ENCODE peak calls at places on chromosomes 13 and 19, in ten cellular contexts. One of them, this sample, is unnamed.

GRCh38 chr19:46372901-46373572 is 26.1 kb downstream of the PPP5C start:
- DNase-seq in lower leg skin: no peak
- DNase-seq in NCI-H187 treated with DMSO at 0.1 percent for 48 hours: no peak
- DNase-seq in progenitor cell of endocrine pancreas: no peak
- DNase-seq in uterus: no peak
- DNase-seq in stimulated activated naive CD8-positive, alpha-beta T cell treated with anti-CD3 and anti-CD28 coated beads, Interleukin-15, Interleukin-2, amounts not matched to agents 100 U/mL and 50 U/mL, for 24 hours: no peak
- DNase-seq in HFFc6: no peak
- DNase-seq in CD8-positive, alpha-beta T cell: no peak
- DNase-seq in RWPE1: peak
- DNase-seq in CMK: no peak
- DNase-seq in this sample: peak

GRCh38 chr19:2289714-2290435 is 7.9 kb upstream of the PEAK3 start:
- DNase-seq in uterus: no peak
- DNase-seq in stimulated activated naive CD8-positive, alpha-beta T cell treated with anti-CD3 and anti-CD28 coated beads, Interleukin-15, Interleukin-2, amounts not matched to agents 100 U/mL and 50 U/mL, for 24 hours: peak
- DNase-seq in progenitor cell of endocrine pancreas: no peak
- DNase-seq in RWPE1: no peak
- DNase-seq in HFFc6: no peak
- DNase-seq in lower leg skin: no peak
- DNase-seq in CD8-positive, alpha-beta T cell: no peak
- DNase-seq in CMK: peak
- DNase-seq in NCI-H187 treated with DMSO at 0.1 percent for 48 hours: no peak
- DNase-seq in this sample: no peak

GRCh38 chr13:109113427-109113826 is 484.0 kb downstream of the MYO16 start:
- DNase-seq in uterus: no peak
- DNase-seq in progenitor cell of endocrine pancreas: no peak
- DNase-seq in NCI-H187 treated with DMSO at 0.1 percent for 48 hours: no peak
- DNase-seq in CD8-positive, alpha-beta T cell: no peak
- DNase-seq in CMK: no peak
- DNase-seq in stimulated activated naive CD8-positive, alpha-beta T cell treated with anti-CD3 and anti-CD28 coated beads, Interleukin-15, Interleukin-2, amounts not matched to agents 100 U/mL and 50 U/mL, for 24 hours: no peak
- DNase-seq in RWPE1: no peak
- DNase-seq in HFFc6: no peak
- DNase-seq in lower leg skin: no peak
- DNase-seq in this sample: no peak

GRCh38 chr13:32938907-32939306 is 77.3 kb upstream of the KL start:
- DNase-seq in RWPE1: peak
- DNase-seq in CD8-positive, alpha-beta T cell: no peak
- DNase-seq in progenitor cell of endocrine pancreas: no peak
- DNase-seq in uterus: no peak
- DNase-seq in NCI-H187 treated with DMSO at 0.1 percent for 48 hours: no peak
- DNase-seq in HFFc6: peak
- DNase-seq in CMK: no peak
- DNase-seq in stimulated activated naive CD8-positive, alpha-beta T cell treated with anti-CD3 and anti-CD28 coated beads, Interleukin-15, Interleukin-2, amounts not matched to agents 100 U/mL and 50 U/mL, for 24 hours: no peak
- DNase-seq in lower leg skin: no peak
- DNase-seq in this sample: no peak

GRCh38 chr13:78323848-78324247 is 279.5 kb downstream of the POU4F1 start:
- DNase-seq in RWPE1: peak
- DNase-seq in stimulated activated naive CD8-positive, alpha-beta T cell treated with anti-CD3 and anti-CD28 coated beads, Interleukin-15, Interleukin-2, amounts not matched to agents 100 U/mL and 50 U/mL, for 24 hours: no peak
- DNase-seq in CMK: no peak
- DNase-seq in lower leg skin: no peak
- DNase-seq in uterus: no peak
- DNase-seq in HFFc6: no peak
- DNase-seq in NCI-H187 treated with DMSO at 0.1 percent for 48 hours: no peak
- DNase-seq in CD8-positive, alpha-beta T cell: no peak
- DNase-seq in progenitor cell of endocrine pancreas: no peak
- DNase-seq in this sample: no peak

GRCh38 chr19:53531457-53531856 is 6.5 kb upstream of the ZNF331 start:
- DNase-seq in stimulated activated naive CD8-positive, alpha-beta T cell treated with anti-CD3 and anti-CD28 coated beads, Interleukin-15, Interleukin-2, amounts not matched to agents 100 U/mL and 50 U/mL, for 24 hours: no peak
- DNase-seq in NCI-H187 treated with DMSO at 0.1 percent for 48 hours: no peak
- DNase-seq in CMK: no peak
- DNase-seq in lower leg skin: no peak
- DNase-seq in RWPE1: no peak
- DNase-seq in HFFc6: no peak
- DNase-seq in uterus: no peak
- DNase-seq in progenitor cell of endocrine pancreas: no peak
- DNase-seq in CD8-positive, alpha-beta T cell: no peak
- DNase-seq in this sample: no peak

GRCh38 chr19:38351865-38352395 is 16.3 kb downstream of the CATSPERG start:
- DNase-seq in progenitor cell of endocrine pancreas: no peak
- DNase-seq in lower leg skin: no peak
- DNase-seq in HFFc6: no peak
- DNase-seq in stimulated activated naive CD8-positive, alpha-beta T cell treated with anti-CD3 and anti-CD28 coated beads, Interleukin-15, Interleukin-2, amounts not matched to agents 100 U/mL and 50 U/mL, for 24 hours: no peak
- DNase-seq in CD8-positive, alpha-beta T cell: no peak
- DNase-seq in RWPE1: no peak
- DNase-seq in NCI-H187 treated with DMSO at 0.1 percent for 48 hours: no peak
- DNase-seq in uterus: no peak
- DNase-seq in CMK: no peak
- DNase-seq in this sample: no peak

GRCh38 chr13:78978381-78978998 is 319.5 kb upstream of the OBI1 start:
- DNase-seq in RWPE1: peak
- DNase-seq in NCI-H187 treated with DMSO at 0.1 percent for 48 hours: peak
- DNase-seq in CD8-positive, alpha-beta T cell: no peak
- DNase-seq in lower leg skin: peak
- DNase-seq in stimulated activated naive CD8-positive, alpha-beta T cell treated with anti-CD3 and anti-CD28 coated beads, Interleukin-15, Interleukin-2, amounts not matched to agents 100 U/mL and 50 U/mL, for 24 hours: peak
- DNase-seq in CMK: peak
- DNase-seq in progenitor cell of endocrine pancreas: no peak
- DNase-seq in HFFc6: peak
- DNase-seq in uterus: peak
- DNase-seq in this sample: peak

GRCh38 chr19:48737360-48737998 is 2.9 kb downstream of the RASIP1 start:
- DNase-seq in NCI-H187 treated with DMSO at 0.1 percent for 48 hours: no peak
- DNase-seq in RWPE1: no peak
- DNase-seq in uterus: no peak
- DNase-seq in lower leg skin: no peak
- DNase-seq in CMK: no peak
- DNase-seq in stimulated activated naive CD8-positive, alpha-beta T cell treated with anti-CD3 and anti-CD28 coated beads, Interleukin-15, Interleukin-2, amounts not matched to agents 100 U/mL and 50 U/mL, for 24 hours: no peak
- DNase-seq in HFFc6: no peak
- DNase-seq in CD8-positive, alpha-beta T cell: no peak
- DNase-seq in progenitor cell of endocrine pancreas: no peak
- DNase-seq in this sample: no peak

GRCh38 chr13:112622375-112622774 is 34.4 kb upstream of the TUBGCP3 start:
- DNase-seq in HFFc6: no peak
- DNase-seq in NCI-H187 treated with DMSO at 0.1 percent for 48 hours: no peak
- DNase-seq in lower leg skin: no peak
- DNase-seq in RWPE1: no peak
- DNase-seq in uterus: no peak
- DNase-seq in CD8-positive, alpha-beta T cell: no peak
- DNase-seq in CMK: no peak
- DNase-seq in progenitor cell of endocrine pancreas: no peak
- DNase-seq in stimulated activated naive CD8-positive, alpha-beta T cell treated with anti-CD3 and anti-CD28 coated beads, Interleukin-15, Interleukin-2, amounts not matched to agents 100 U/mL and 50 U/mL, for 24 hours: no peak
- DNase-seq in this sample: peak

GRCh38 chr13:35769812-35770211 is 293.3 kb upstream of the MAB21L1 start:
- DNase-seq in NCI-H187 treated with DMSO at 0.1 percent for 48 hours: no peak
- DNase-seq in CD8-positive, alpha-beta T cell: no peak
- DNase-seq in CMK: no peak
- DNase-seq in uterus: no peak
- DNase-seq in HFFc6: no peak
- DNase-seq in RWPE1: no peak
- DNase-seq in stimulated activated naive CD8-positive, alpha-beta T cell treated with anti-CD3 and anti-CD28 coated beads, Interleukin-15, Interleukin-2, amounts not matched to agents 100 U/mL and 50 U/mL, for 24 hours: no peak
- DNase-seq in lower leg skin: no peak
- DNase-seq in progenitor cell of endocrine pancreas: no peak
- DNase-seq in this sample: no peak

GRCh38 chr13:28530729-28531194 is 35.8 kb upstream of the FLT1 start:
- DNase-seq in RWPE1: no peak
- DNase-seq in stimulated activated naive CD8-positive, alpha-beta T cell treated with anti-CD3 and anti-CD28 coated beads, Interleukin-15, Interleukin-2, amounts not matched to agents 100 U/mL and 50 U/mL, for 24 hours: no peak
- DNase-seq in CMK: no peak
- DNase-seq in lower leg skin: no peak
- DNase-seq in progenitor cell of endocrine pancreas: no peak
- DNase-seq in CD8-positive, alpha-beta T cell: no peak
- DNase-seq in HFFc6: peak
- DNase-seq in NCI-H187 treated with DMSO at 0.1 percent for 48 hours: no peak
- DNase-seq in uterus: no peak
- DNase-seq in this sample: no peak

GRCh38 chr19:19050104-19050503 is 13.7 kb upstream of the SLC25A42 start:
- DNase-seq in stimulated activated naive CD8-positive, alpha-beta T cell treated with anti-CD3 and anti-CD28 coated beads, Interleukin-15, Interleukin-2, amounts not matched to agents 100 U/mL and 50 U/mL, for 24 hours: no peak
- DNase-seq in CMK: no peak
- DNase-seq in RWPE1: no peak
- DNase-seq in progenitor cell of endocrine pancreas: no peak
- DNase-seq in HFFc6: no peak
- DNase-seq in uterus: no peak
- DNase-seq in CD8-positive, alpha-beta T cell: no peak
- DNase-seq in lower leg skin: no peak
- DNase-seq in NCI-H187 treated with DMSO at 0.1 percent for 48 hours: no peak
- DNase-seq in this sample: no peak

GRCh38 chr13:99290890-99291289 is 16.3 kb downstream of the GPR183 start:
- DNase-seq in lower leg skin: no peak
- DNase-seq in CD8-positive, alpha-beta T cell: no peak
- DNase-seq in HFFc6: no peak
- DNase-seq in stimulated activated naive CD8-positive, alpha-beta T cell treated with anti-CD3 and anti-CD28 coated beads, Interleukin-15, Interleukin-2, amounts not matched to agents 100 U/mL and 50 U/mL, for 24 hours: no peak
- DNase-seq in NCI-H187 treated with DMSO at 0.1 percent for 48 hours: no peak
- DNase-seq in RWPE1: no peak
- DNase-seq in progenitor cell of endocrine pancreas: no peak
- DNase-seq in CMK: no peak
- DNase-seq in uterus: no peak
- DNase-seq in this sample: no peak

GRCh38 chr19:8004723-8005513 is 523 bp downstream of the ELAVL1 start:
- DNase-seq in RWPE1: no peak
- DNase-seq in progenitor cell of endocrine pancreas: no peak
- DNase-seq in CD8-positive, alpha-beta T cell: no peak
- DNase-seq in stimulated activated naive CD8-positive, alpha-beta T cell treated with anti-CD3 and anti-CD28 coated beads, Interleukin-15, Interleukin-2, amounts not matched to agents 100 U/mL and 50 U/mL, for 24 hours: peak
- DNase-seq in HFFc6: peak
- DNase-seq in uterus: no peak
- DNase-seq in CMK: no peak
- DNase-seq in lower leg skin: no peak
- DNase-seq in NCI-H187 treated with DMSO at 0.1 percent for 48 hours: no peak
- DNase-seq in this sample: no peak

GRCh38 chr19:12052057-12052570 is 647 bp downstream of the ZNF878 start:
- DNase-seq in lower leg skin: no peak
- DNase-seq in HFFc6: peak
- DNase-seq in RWPE1: peak
- DNase-seq in NCI-H187 treated with DMSO at 0.1 percent for 48 hours: no peak
- DNase-seq in progenitor cell of endocrine pancreas: no peak
- DNase-seq in stimulated activated naive CD8-positive, alpha-beta T cell treated with anti-CD3 and anti-CD28 coated beads, Interleukin-15, Interleukin-2, amounts not matched to agents 100 U/mL and 50 U/mL, for 24 hours: no peak
- DNase-seq in uterus: no peak
- DNase-seq in CMK: no peak
- DNase-seq in CD8-positive, alpha-beta T cell: no peak
- DNase-seq in this sample: no peak

GRCh38 chr13:111534646-111535461 is 214.4 kb downstream of the TEX29 start:
- DNase-seq in uterus: no peak
- DNase-seq in NCI-H187 treated with DMSO at 0.1 percent for 48 hours: no peak
- DNase-seq in stimulated activated naive CD8-positive, alpha-beta T cell treated with anti-CD3 and anti-CD28 coated beads, Interleukin-15, Interleukin-2, amounts not matched to agents 100 U/mL and 50 U/mL, for 24 hours: no peak
- DNase-seq in HFFc6: no peak
- DNase-seq in lower leg skin: no peak
- DNase-seq in CMK: no peak
- DNase-seq in RWPE1: no peak
- DNase-seq in progenitor cell of endocrine pancreas: no peak
- DNase-seq in CD8-positive, alpha-beta T cell: no peak
- DNase-seq in this sample: peak

GRCh38 chr19:33403973-33404304 is 30.4 kb downstream of the CEBPG start:
- DNase-seq in RWPE1: no peak
- DNase-seq in CMK: no peak
- DNase-seq in stimulated activated naive CD8-positive, alpha-beta T cell treated with anti-CD3 and anti-CD28 coated beads, Interleukin-15, Interleukin-2, amounts not matched to agents 100 U/mL and 50 U/mL, for 24 hours: no peak
- DNase-seq in uterus: peak
- DNase-seq in CD8-positive, alpha-beta T cell: no peak
- DNase-seq in progenitor cell of endocrine pancreas: no peak
- DNase-seq in NCI-H187 treated with DMSO at 0.1 percent for 48 hours: no peak
- DNase-seq in HFFc6: no peak
- DNase-seq in lower leg skin: no peak
- DNase-seq in this sample: no peak

GRCh38 chr19:54155694-54156093 is 3.8 kb downstream of the LENG1 start:
- DNase-seq in CD8-positive, alpha-beta T cell: no peak
- DNase-seq in stimulated activated naive CD8-positive, alpha-beta T cell treated with anti-CD3 and anti-CD28 coated beads, Interleukin-15, Interleukin-2, amounts not matched to agents 100 U/mL and 50 U/mL, for 24 hours: no peak
- DNase-seq in HFFc6: no peak
- DNase-seq in RWPE1: no peak
- DNase-seq in lower leg skin: no peak
- DNase-seq in CMK: no peak
- DNase-seq in uterus: no peak
- DNase-seq in NCI-H187 treated with DMSO at 0.1 percent for 48 hours: no peak
- DNase-seq in progenitor cell of endocrine pancreas: no peak
- DNase-seq in this sample: no peak

GRCh38 chr19:488505-489417 is 7.5 kb upstream of the MADCAM1 start:
- DNase-seq in NCI-H187 treated with DMSO at 0.1 percent for 48 hours: peak
- DNase-seq in stimulated activated naive CD8-positive, alpha-beta T cell treated with anti-CD3 and anti-CD28 coated beads, Interleukin-15, Interleukin-2, amounts not matched to agents 100 U/mL and 50 U/mL, for 24 hours: peak
- DNase-seq in CMK: peak
- DNase-seq in uterus: peak
- DNase-seq in lower leg skin: peak
- DNase-seq in progenitor cell of endocrine pancreas: peak
- DNase-seq in RWPE1: peak
- DNase-seq in HFFc6: peak
- DNase-seq in CD8-positive, alpha-beta T cell: peak
- DNase-seq in this sample: peak

GRCh38 chr19:8664671-8665057 is 33.9 kb downstream of the ACTL9 start:
- DNase-seq in lower leg skin: no peak
- DNase-seq in HFFc6: no peak
- DNase-seq in progenitor cell of endocrine pancreas: no peak
- DNase-seq in CD8-positive, alpha-beta T cell: no peak
- DNase-seq in RWPE1: no peak
- DNase-seq in stimulated activated naive CD8-positive, alpha-beta T cell treated with anti-CD3 and anti-CD28 coated beads, Interleukin-15, Interleukin-2, amounts not matched to agents 100 U/mL and 50 U/mL, for 24 hours: no peak
- DNase-seq in CMK: no peak
- DNase-seq in uterus: no peak
- DNase-seq in NCI-H187 treated with DMSO at 0.1 percent for 48 hours: no peak
- DNase-seq in this sample: no peak

GRCh38 chr19:54616057-54616456 is 14.2 kb upstream of the LILRB1 start:
- DNase-seq in CMK: no peak
- DNase-seq in CD8-positive, alpha-beta T cell: no peak
- DNase-seq in lower leg skin: no peak
- DNase-seq in NCI-H187 treated with DMSO at 0.1 percent for 48 hours: no peak
- DNase-seq in HFFc6: no peak
- DNase-seq in uterus: no peak
- DNase-seq in stimulated activated naive CD8-positive, alpha-beta T cell treated with anti-CD3 and anti-CD28 coated beads, Interleukin-15, Interleukin-2, amounts not matched to agents 100 U/mL and 50 U/mL, for 24 hours: no peak
- DNase-seq in progenitor cell of endocrine pancreas: no peak
- DNase-seq in RWPE1: no peak
- DNase-seq in this sample: no peak

GRCh38 chr19:35608250-35608649 is 4.3 kb upstream of the HAUS5 start:
- DNase-seq in CD8-positive, alpha-beta T cell: no peak
- DNase-seq in CMK: no peak
- DNase-seq in RWPE1: no peak
- DNase-seq in HFFc6: no peak
- DNase-seq in uterus: no peak
- DNase-seq in progenitor cell of endocrine pancreas: no peak
- DNase-seq in stimulated activated naive CD8-positive, alpha-beta T cell treated with anti-CD3 and anti-CD28 coated beads, Interleukin-15, Interleukin-2, amounts not matched to agents 100 U/mL and 50 U/mL, for 24 hours: no peak
- DNase-seq in lower leg skin: no peak
- DNase-seq in NCI-H187 treated with DMSO at 0.1 percent for 48 hours: no peak
- DNase-seq in this sample: no peak

GRCh38 chr13:37869756-37870488 is at the start of gene TRPC4:
- DNase-seq in uterus: peak
- DNase-seq in CMK: no peak
- DNase-seq in progenitor cell of endocrine pancreas: peak
- DNase-seq in RWPE1: peak
- DNase-seq in stimulated activated naive CD8-positive, alpha-beta T cell treated with anti-CD3 and anti-CD28 coated beads, Interleukin-15, Interleukin-2, amounts not matched to agents 100 U/mL and 50 U/mL, for 24 hours: peak
- DNase-seq in lower leg skin: no peak
- DNase-seq in CD8-positive, alpha-beta T cell: no peak
- DNase-seq in NCI-H187 treated with DMSO at 0.1 percent for 48 hours: peak
- DNase-seq in HFFc6: peak
- DNase-seq in this sample: peak